ENCODE peak calls at places on chromosome 15, in five cellular contexts. J is IMR-90, Y is mesenchymal stem cell, D is neuronal stem cell, E is H1. V is an unnamed sample.

GRCh38 chr15:65857718-65858402 is 11.4 kb upstream of the RAB11A start:
- DNase-seq in J (no peak), Y (no peak), D (no peak), E (no peak), V (peak)

GRCh38 chr15:47945869-47946666 is 174.7 kb upstream of the SLC24A5 start:
- DNase-seq in J (no peak), Y (no peak), D (no peak), E (no peak), V (no peak)

GRCh38 chr15:88915354-88915753 is 2.2 kb upstream of the MFGE8 start:
- DNase-seq in J (no peak), Y (no peak), D (no peak), E (no peak), V (no peak)

GRCh38 chr15:47813985-47814384 is 96.7 kb downstream of the SEMA6D start:
- DNase-seq in J (no peak), Y (no peak), D (no peak), E (no peak), V (no peak)

GRCh38 chr15:64246364-64247189 is 83.8 kb upstream of the PPIB start:
- DNase-seq in J (peak), Y (peak), D (peak), E (no peak), V (peak)

GRCh38 chr15:54962637-54963036 is 234.1 kb downstream of the RSL24D1 start:
- DNase-seq in J (no peak), Y (no peak), D (no peak), E (no peak), V (no peak)

GRCh38 chr15:90955911-90956310 is 1.2 kb downstream of the RCCD1 start:
- DNase-seq in J (no peak), Y (no peak), D (no peak), E (no peak), V (no peak)

GRCh38 chr15:71048913-71049675 is 66.2 kb upstream of the THSD4 start:
- DNase-seq in J (peak), Y (peak), D (no peak), E (no peak), V (no peak)

GRCh38 chr15:63502843-63503738 is 1.3 kb upstream of the USP3 start:
- DNase-seq in J (peak), Y (peak), D (no peak), E (peak), V (peak)

GRCh38 chr15:72338617-72339321 is 18.8 kb upstream of the CELF6 start:
- DNase-seq in J (peak), Y (peak), D (no peak), E (no peak), V (peak)

GRCh38 chr15:67945951-67946700 is 106.3 kb upstream of the RNU6-1 start:
- DNase-seq in J (peak), Y (peak), D (peak), E (peak), V (peak)

GRCh38 chr15:80026754-80027153 is 32.7 kb upstream of the ZFAND6 start:
- DNase-seq in J (no peak), Y (no peak), D (no peak), E (no peak), V (no peak)

GRCh38 chr15:69626095-69627066 is 173.8 kb downstream of the RPLP1 start:
- DNase-seq in J (no peak), Y (no peak), D (no peak), E (no peak), V (no peak)

GRCh38 chr15:20341901-20342605 is 199.5 kb downstream of the GOLGA6L6 start:
- DNase-seq in J (no peak), Y (no peak), D (no peak), E (no peak), V (peak)

DNA sequence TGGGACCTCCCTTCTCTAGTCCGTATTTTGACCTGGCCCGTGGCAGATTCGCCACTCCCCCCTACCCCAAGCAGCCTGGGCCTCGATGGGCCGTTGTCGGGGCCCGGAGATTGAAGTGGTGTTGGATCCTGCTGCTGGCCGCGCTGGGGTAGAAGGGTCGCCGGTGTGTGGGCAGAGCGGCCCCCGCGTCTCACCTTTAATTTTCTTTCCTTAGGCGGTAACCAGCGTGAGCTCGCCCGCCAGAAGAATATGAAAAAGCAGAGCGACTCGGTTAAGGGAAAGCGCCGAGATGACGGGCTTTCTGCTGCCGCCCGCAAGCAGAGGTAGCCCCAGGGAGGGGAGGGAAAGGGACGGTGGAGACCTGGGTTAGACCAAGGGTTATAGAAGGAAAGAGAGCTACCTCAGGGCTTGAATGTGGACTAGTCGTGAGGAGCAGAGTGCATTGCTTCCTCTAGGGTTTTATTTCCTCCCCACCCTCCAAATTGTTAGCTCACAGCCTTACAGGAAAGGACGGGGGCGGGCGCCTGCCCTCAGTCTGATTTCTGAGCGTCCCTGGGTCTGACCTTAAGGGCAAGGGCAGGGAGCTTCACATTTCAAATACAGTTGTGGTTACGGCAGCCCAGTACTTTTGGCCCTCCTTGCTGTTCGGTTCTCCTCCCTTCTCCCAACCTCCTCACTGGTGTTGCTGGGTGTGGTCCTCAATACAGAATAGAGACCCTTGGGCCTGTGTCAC is 807 bp downstream of the SERF2 start:
- DNase-seq in J (peak), Y (peak), D (peak), E (no peak), V (peak)
- H4K91ac ChIP-seq in J (peak), Y (peak), D (no peak), E (peak), V (peak)

DNA sequence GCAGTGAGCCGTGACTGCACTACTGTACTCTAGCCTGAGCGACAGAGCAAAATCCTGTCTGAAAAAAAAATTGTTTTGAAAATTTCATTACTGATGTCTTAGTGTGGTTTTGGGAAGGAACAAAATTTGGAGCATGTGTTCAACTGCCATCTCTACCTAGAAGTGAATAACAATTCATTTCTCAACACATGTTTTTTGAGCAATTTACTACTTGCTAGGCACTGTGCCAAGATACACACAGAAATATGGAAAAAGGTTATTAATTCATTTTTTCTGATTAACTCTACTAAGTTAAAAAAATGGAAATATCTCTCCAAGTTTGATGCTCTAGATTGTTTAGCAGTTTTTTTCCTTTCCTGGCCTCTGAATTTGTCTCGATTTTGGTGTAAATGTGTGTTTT is 5.2 kb upstream of the TCF12 start:
- DNase-seq in J (no peak), Y (no peak), D (no peak), E (no peak), V (no peak)
- H2AFZ ChIP-seq in J (no peak), Y (no peak), D (no peak), E (no peak), V (no peak)

GRCh38 chr15:31347067-31347975 is 20.7 kb downstream of the KLF13 start:
- DNase-seq in J (no peak), Y (no peak), D (no peak), E (no peak), V (no peak)

GRCh38 chr15:31347981-31348803 is 21.6 kb downstream of the KLF13 start:
- DNase-seq in J (no peak), Y (no peak), D (no peak), E (no peak), V (no peak)

GRCh38 chr15:31344824-31345605 is 18.4 kb downstream of the KLF13 start:
- DNase-seq in J (no peak), Y (no peak), D (no peak), E (no peak), V (no peak)

GRCh38 chr15:31345606-31346366 is 19.2 kb downstream of the KLF13 start:
- DNase-seq in J (no peak), Y (no peak), D (no peak), E (no peak), V (no peak)

DNA sequence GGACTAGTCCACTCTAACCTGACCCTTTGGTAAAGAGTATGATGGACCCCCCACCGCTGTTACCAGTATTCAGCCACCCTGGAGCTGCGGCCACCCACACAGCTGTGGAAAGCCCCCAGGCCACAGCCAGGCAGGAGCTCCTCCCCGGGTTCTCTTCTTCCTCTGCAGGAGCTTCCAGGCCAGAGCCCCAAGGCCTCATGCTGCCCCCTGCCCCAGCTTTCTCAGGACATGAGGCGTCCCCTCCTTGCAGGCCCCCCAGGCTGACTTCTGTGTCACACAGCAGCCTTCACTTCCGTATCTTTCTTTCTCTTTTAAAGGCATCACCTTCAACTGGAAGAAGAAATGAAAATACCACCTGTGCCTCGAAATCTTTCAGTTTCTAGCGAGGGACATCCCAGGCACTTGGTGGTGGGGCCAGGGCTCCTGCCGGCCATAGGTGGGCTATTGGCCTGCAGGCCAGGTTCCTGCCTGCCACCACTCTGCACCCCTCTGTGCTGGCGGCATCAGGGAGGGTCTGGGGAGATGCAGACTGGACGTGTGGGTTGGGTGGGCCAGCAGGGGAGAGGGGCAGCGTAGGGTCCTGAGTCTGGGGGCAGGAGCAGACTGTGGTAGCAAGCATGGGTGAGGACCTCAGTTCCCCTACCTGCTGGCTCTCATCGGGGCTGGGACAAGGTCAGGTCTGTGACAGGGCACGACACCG is 19.9 kb downstream of the KLF13 start:
- DNase-seq in J (no peak), Y (no peak), D (no peak), E (no peak), V (no peak)
- H3K4me3 ChIP-seq in J (no peak), Y (no peak), D (no peak), E (no peak), V (no peak)

GRCh38 chr15:87816811-87817210 is 439.7 kb downstream of the NTRK3 start:
- DNase-seq in J (peak), Y (peak), D (no peak), E (no peak), V (peak)
- H4K91ac ChIP-seq in J (peak), Y (no peak), D (no peak), E (no peak), V (no peak)

DNA sequence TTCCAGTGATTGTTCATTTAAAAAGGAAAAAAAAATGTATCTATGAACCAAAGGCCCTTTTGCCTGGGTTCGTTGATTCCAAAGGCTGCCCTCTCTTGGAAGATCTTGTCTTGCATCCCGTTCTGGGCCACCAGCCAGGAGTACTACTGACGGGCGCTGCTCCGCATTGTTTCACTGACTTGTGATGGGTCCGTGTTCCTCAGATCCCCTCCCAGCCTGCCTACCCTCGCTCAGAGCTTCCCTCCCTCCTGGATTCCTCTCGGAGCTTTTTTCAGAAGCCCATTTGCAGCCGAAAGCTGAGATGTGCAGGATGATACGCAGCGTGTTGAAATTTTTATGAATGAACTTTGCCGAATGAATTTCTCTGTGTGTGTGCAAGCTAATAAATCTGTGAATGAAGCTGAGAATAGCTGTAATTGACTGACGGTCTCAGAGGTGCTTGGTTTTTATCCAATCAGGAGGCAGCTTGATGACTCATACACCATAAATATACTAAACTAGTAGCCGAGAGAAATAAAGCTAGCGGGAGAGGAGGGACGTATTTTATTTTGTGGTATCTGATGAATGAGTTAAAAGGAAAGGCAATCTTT is at the start of gene SHC4:
- DNase-seq in J (peak), Y (peak), D (peak), E (no peak), V (peak)
- H2AFZ ChIP-seq in J (peak), Y (peak), D (peak), E (peak), V (peak)

V was measured in trophoblast cell.